ENCODE peak calls at places on chromosomes 3 and 15, in six cellular contexts. U is small intestine, Y is brain microvascular endothelial cell, D is left ventricle myocardium inferior, S is adrenal gland, C is GM12878. J is an unnamed sample.

GRCh38 chr15:28208583-28208982 is 109.5 kb upstream of the OCA2 start:
- DNase-seq in U (no peak), Y (no peak), D (peak), S (no peak), C (no peak), J (no peak)

GRCh38 chr3:111723293-111723963 is 128.3 kb upstream of the ZBED2 start:
- DNase-seq in U (no peak), Y (peak), D (no peak), S (no peak), C (no peak), J (no peak)

GRCh38 chr3:129626744-129627349 is 20.4 kb upstream of the PLXND1 start:
- DNase-seq in U (peak), Y (peak), D (peak), S (peak), C (no peak), J (peak)

GRCh38 chr15:57592836-57593420 is 1.2 kb downstream of the MYZAP start:
- DNase-seq in U (no peak), Y (no peak), D (no peak), S (no peak), C (no peak), J (no peak)

GRCh38 chr3:71616571-71617021 is 33.1 kb upstream of the FOXP1 start:
- DNase-seq in U (no peak), Y (no peak), D (no peak), S (no peak), C (no peak), J (no peak)

GRCh38 chr15:85414495-85414894 is 34.1 kb downstream of the AKAP13 start:
- DNase-seq in U (no peak), Y (no peak), D (no peak), S (no peak), C (no peak), J (no peak)

GRCh38 chr15:42069496-42070275 is 24.7 kb downstream of the PLA2G4D start:
- DNase-seq in U (no peak), Y (no peak), D (no peak), S (no peak), C (no peak), J (no peak)

GRCh38 chr15:91561371-91562100 is 292.0 kb upstream of the SLCO3A1 start:
- DNase-seq in U (no peak), Y (peak), D (no peak), S (peak), C (no peak), J (no peak)

GRCh38 chr3:194014756-194015155 is 121.2 kb upstream of the HES1 start:
- DNase-seq in U (no peak), Y (no peak), D (no peak), S (no peak), C (no peak), J (no peak)

GRCh38 chr3:170714151-170714550 is 128.3 kb upstream of the SLC7A14 start:
- DNase-seq in U (no peak), Y (peak), D (no peak), S (no peak), C (no peak), J (no peak)

GRCh38 chr15:79629687-79630086 is 197.6 kb downstream of the MINAR1 start:
- DNase-seq in U (no peak), Y (no peak), D (no peak), S (peak), C (no peak), J (no peak)

GRCh38 chr3:179093807-179094206 is 22.2 kb upstream of the ZMAT3 start:
- DNase-seq in U (no peak), Y (peak), D (no peak), S (no peak), C (no peak), J (no peak)

GRCh38 chr15:101027273-101027901 is 108.2 kb downstream of the LRRK1 start:
- DNase-seq in U (no peak), Y (no peak), D (no peak), S (no peak), C (no peak), J (peak)

GRCh38 chr3:111534701-111535100 is 7.3 kb upstream of the CD96 start:
- DNase-seq in U (no peak), Y (peak), D (no peak), S (no peak), C (no peak), J (no peak)

GRCh38 chr15:85389774-85390173 is 9.4 kb downstream of the AKAP13 start:
- DNase-seq in U (no peak), Y (no peak), D (no peak), S (no peak), C (no peak), J (no peak)

GRCh38 chr3:62562017-62562416 is 188.7 kb upstream of the FEZF2 start:
- DNase-seq in U (no peak), Y (peak), D (no peak), S (no peak), C (no peak), J (no peak)

GRCh38 chr3:141393151-141394076 is 25.1 kb downstream of the ZBTB38 start:
- DNase-seq in U (no peak), Y (no peak), D (no peak), S (peak), C (no peak), J (no peak)

GRCh38 chr3:182389041-182389815 is 404.1 kb upstream of the ATP11B start:
- DNase-seq in U (peak), Y (no peak), D (no peak), S (no peak), C (no peak), J (no peak)

GRCh38 chr3:134134240-134134639 is 104.5 kb upstream of the SLCO2A1 start:
- DNase-seq in U (peak), Y (no peak), D (no peak), S (no peak), C (no peak), J (no peak)

GRCh38 chr3:64023187-64023860 is at the start of gene PSMD6:
- DNase-seq in U (peak), Y (peak), D (peak), S (peak), C (peak), J (peak)

GRCh38 chr15:63718590-63719035 is 115.1 kb downstream of the HERC1 start:
- DNase-seq in U (peak), Y (peak), D (no peak), S (no peak), C (no peak), J (no peak)

GRCh38 chr15:38562278-38562677 is 2.3 kb downstream of the RASGRP1 start:
- DNase-seq in U (no peak), Y (no peak), D (no peak), S (no peak), C (no peak), J (no peak)

GRCh38 chr3:26652157-26652556 is 29.6 kb downstream of the LRRC3B start:
- DNase-seq in U (no peak), Y (no peak), D (peak), S (no peak), C (no peak), J (no peak)

GRCh38 chr15:68608206-68608843 is 29.5 kb downstream of the CORO2B start:
- DNase-seq in U (no peak), Y (no peak), D (peak), S (peak), C (no peak), J (peak)

GRCh38 chr3:9373443-9373842 is 10.6 kb downstream of the THUMPD3 start:
- DNase-seq in U (no peak), Y (no peak), D (no peak), S (no peak), C (no peak), J (no peak)

GRCh38 chr3:27726240-27726639 is 4.1 kb upstream of the EOMES start:
- DNase-seq in U (no peak), Y (no peak), D (no peak), S (no peak), C (no peak), J (no peak)

GRCh38 chr3:149007567-149008257 is 16.4 kb downstream of the GYG1 start:
- DNase-seq in U (no peak), Y (no peak), D (no peak), S (no peak), C (no peak), J (no peak)

DNA sequence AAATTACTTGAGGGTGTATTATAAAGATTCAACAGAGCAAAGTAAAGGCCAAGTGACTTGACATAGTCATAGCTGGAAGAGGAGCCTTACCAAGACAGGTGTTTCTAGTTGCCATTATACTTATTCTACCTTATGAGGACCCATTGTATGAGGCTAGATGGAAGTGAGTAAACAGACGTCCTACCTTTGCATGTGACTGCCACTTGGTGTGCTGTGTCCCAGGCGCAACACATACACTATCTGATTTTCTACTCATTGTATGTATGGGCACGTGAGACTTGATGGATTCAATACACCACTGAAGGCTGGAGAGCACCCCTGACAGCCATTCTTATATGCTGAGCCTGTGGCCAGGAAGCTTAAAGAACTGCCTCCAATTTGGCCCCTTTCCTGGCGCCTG is 40.5 kb downstream of the BOC start:
- DNase-seq in U (no peak), Y (no peak), D (no peak), S (no peak), C (no peak), J (no peak)
- H3K27ac ChIP-seq in U (no peak), Y (no peak), D (no peak), S (no peak), C (no peak), J (no peak)

GRCh38 chr3:45188714-45189659 is 37.1 kb downstream of the TMEM158 start:
- DNase-seq in U (no peak), Y (no peak), D (no peak), S (no peak), C (no peak), J (no peak)
- H3K4me3 ChIP-seq in U (no peak), Y (no peak), D (no peak), S (no peak), C (no peak), J (no peak)

GRCh38 chr3:48306860-48307530 is 26.5 kb downstream of the SPINK8 start:
- DNase-seq in U (no peak), Y (no peak), D (no peak), S (no peak), C (no peak), J (no peak)
- H3K27ac ChIP-seq in U (no peak), Y (no peak), D (no peak), S (no peak), C (no peak), J (no peak)

GRCh38 chr15:89038146-89038545 is 50.1 kb upstream of the ABHD2 start:
- DNase-seq in U (no peak), Y (no peak), D (no peak), S (no peak), C (no peak), J (peak)

GRCh38 chr15:89043031-89044002 is 44.9 kb upstream of the ABHD2 start:
- DNase-seq in U (no peak), Y (no peak), D (no peak), S (no peak), C (no peak), J (no peak)

GRCh38 chr15:89041507-89041906 is 46.7 kb upstream of the ABHD2 start:
- DNase-seq in U (no peak), Y (no peak), D (no peak), S (no peak), C (no peak), J (no peak)

DNA sequence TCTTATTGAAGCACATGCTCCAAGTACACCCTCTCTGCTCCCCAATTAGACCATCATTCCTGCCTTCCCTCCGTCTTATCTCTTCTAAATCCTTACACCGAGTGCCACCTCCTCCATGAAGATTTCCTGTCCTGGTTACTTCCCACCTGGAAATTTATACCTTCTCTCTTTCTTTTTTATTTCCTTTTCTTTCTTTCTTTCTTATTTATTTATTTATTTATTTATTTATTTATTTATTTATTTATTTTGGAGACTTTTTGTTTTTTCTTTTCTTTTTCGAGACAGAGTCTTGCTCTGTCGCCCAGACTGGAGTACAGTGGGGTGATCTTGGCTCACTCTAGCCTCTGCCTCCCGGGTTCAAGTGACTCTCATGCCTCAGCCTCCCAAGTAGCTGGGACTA is 45.9 kb upstream of the ABHD2 start:
- DNase-seq in U (no peak), Y (no peak), D (no peak), S (no peak), C (no peak), J (no peak)
- H3K4me3 ChIP-seq in U (no peak), Y (no peak), D (no peak), S (no peak), C (no peak), J (no peak)

J was measured in aorta.